ENCODE peak calls at places on chromosome 5, in seven cellular contexts. One of them, this sample, is unnamed.

GRCh38 chr5:1209896-1210776 is 8.7 kb downstream of the SLC6A19 start:
- DNase-seq in activated CD4-positive, CD25-positive, alpha-beta regulatory T cell treated with anti-CD3 and anti-CD28 coated beads, Interleukin-2, amount 50 U/mL, for 72 hours: no peak
- DNase-seq in HCT116: no peak
- DNase-seq in cardiac muscle cell: no peak
- DNase-seq in ureter: no peak
- DNase-seq in activated CD4-positive, alpha-beta T cell treated with anti-CD3 and anti-CD28 coated beads, Interleukin-2, amount 10 ng/mL, durations not matched to agents 7 days and 5 days: no peak
- DNase-seq in CD8-positive, alpha-beta memory T cell: no peak
- DNase-seq in this sample: no peak

GRCh38 chr5:128528126-128528525 is 9.9 kb downstream of the FBN2 start:
- DNase-seq in CD8-positive, alpha-beta memory T cell: no peak
- DNase-seq in ureter: no peak
- DNase-seq in activated CD4-positive, CD25-positive, alpha-beta regulatory T cell treated with anti-CD3 and anti-CD28 coated beads, Interleukin-2, amount 50 U/mL, for 72 hours: no peak
- DNase-seq in activated CD4-positive, alpha-beta T cell treated with anti-CD3 and anti-CD28 coated beads, Interleukin-2, amount 10 ng/mL, durations not matched to agents 7 days and 5 days: no peak
- DNase-seq in HCT116: no peak
- DNase-seq in cardiac muscle cell: no peak
- DNase-seq in this sample: no peak

GRCh38 chr5:147617711-147618110 is 107.8 kb upstream of the DPYSL3 start:
- DNase-seq in cardiac muscle cell: no peak
- DNase-seq in activated CD4-positive, alpha-beta T cell treated with anti-CD3 and anti-CD28 coated beads, Interleukin-2, amount 10 ng/mL, durations not matched to agents 7 days and 5 days: no peak
- DNase-seq in activated CD4-positive, CD25-positive, alpha-beta regulatory T cell treated with anti-CD3 and anti-CD28 coated beads, Interleukin-2, amount 50 U/mL, for 72 hours: no peak
- DNase-seq in CD8-positive, alpha-beta memory T cell: no peak
- DNase-seq in HCT116: no peak
- DNase-seq in ureter: no peak
- DNase-seq in this sample: no peak

GRCh38 chr5:149651686-149652085 is 70.4 kb downstream of the ARHGEF37 start:
- DNase-seq in activated CD4-positive, CD25-positive, alpha-beta regulatory T cell treated with anti-CD3 and anti-CD28 coated beads, Interleukin-2, amount 50 U/mL, for 72 hours: no peak
- DNase-seq in ureter: no peak
- DNase-seq in CD8-positive, alpha-beta memory T cell: no peak
- DNase-seq in cardiac muscle cell: no peak
- DNase-seq in activated CD4-positive, alpha-beta T cell treated with anti-CD3 and anti-CD28 coated beads, Interleukin-2, amount 10 ng/mL, durations not matched to agents 7 days and 5 days: peak
- DNase-seq in HCT116: no peak
- DNase-seq in this sample: no peak

GRCh38 chr5:143312822-143313221 is 90.7 kb downstream of the NR3C1 start:
- DNase-seq in activated CD4-positive, CD25-positive, alpha-beta regulatory T cell treated with anti-CD3 and anti-CD28 coated beads, Interleukin-2, amount 50 U/mL, for 72 hours: no peak
- DNase-seq in HCT116: no peak
- DNase-seq in cardiac muscle cell: no peak
- DNase-seq in CD8-positive, alpha-beta memory T cell: no peak
- DNase-seq in activated CD4-positive, alpha-beta T cell treated with anti-CD3 and anti-CD28 coated beads, Interleukin-2, amount 10 ng/mL, durations not matched to agents 7 days and 5 days: no peak
- DNase-seq in ureter: no peak
- DNase-seq in this sample: no peak

GRCh38 chr5:92378961-92379611 is 996.0 kb upstream of the ARRDC3 start:
- DNase-seq in ureter: no peak
- DNase-seq in cardiac muscle cell: peak
- DNase-seq in activated CD4-positive, alpha-beta T cell treated with anti-CD3 and anti-CD28 coated beads, Interleukin-2, amount 10 ng/mL, durations not matched to agents 7 days and 5 days: no peak
- DNase-seq in HCT116: no peak
- DNase-seq in CD8-positive, alpha-beta memory T cell: no peak
- DNase-seq in activated CD4-positive, CD25-positive, alpha-beta regulatory T cell treated with anti-CD3 and anti-CD28 coated beads, Interleukin-2, amount 50 U/mL, for 72 hours: no peak
- DNase-seq in this sample: no peak

GRCh38 chr5:89081360-89081759 is 198.4 kb upstream of the MEF2C start:
- DNase-seq in HCT116: no peak
- DNase-seq in activated CD4-positive, CD25-positive, alpha-beta regulatory T cell treated with anti-CD3 and anti-CD28 coated beads, Interleukin-2, amount 50 U/mL, for 72 hours: no peak
- DNase-seq in CD8-positive, alpha-beta memory T cell: no peak
- DNase-seq in activated CD4-positive, alpha-beta T cell treated with anti-CD3 and anti-CD28 coated beads, Interleukin-2, amount 10 ng/mL, durations not matched to agents 7 days and 5 days: no peak
- DNase-seq in cardiac muscle cell: no peak
- DNase-seq in ureter: no peak
- DNase-seq in this sample: no peak

GRCh38 chr5:143247134-143247815 is 156.2 kb downstream of the NR3C1 start:
- DNase-seq in CD8-positive, alpha-beta memory T cell: no peak
- DNase-seq in cardiac muscle cell: no peak
- DNase-seq in HCT116: no peak
- DNase-seq in ureter: no peak
- DNase-seq in activated CD4-positive, alpha-beta T cell treated with anti-CD3 and anti-CD28 coated beads, Interleukin-2, amount 10 ng/mL, durations not matched to agents 7 days and 5 days: no peak
- DNase-seq in activated CD4-positive, CD25-positive, alpha-beta regulatory T cell treated with anti-CD3 and anti-CD28 coated beads, Interleukin-2, amount 50 U/mL, for 72 hours: no peak
- DNase-seq in this sample: no peak

GRCh38 chr5:132293066-132293991 is 865 bp upstream of the SLC22A4 start:
- DNase-seq in activated CD4-positive, CD25-positive, alpha-beta regulatory T cell treated with anti-CD3 and anti-CD28 coated beads, Interleukin-2, amount 50 U/mL, for 72 hours: peak
- DNase-seq in HCT116: peak
- DNase-seq in cardiac muscle cell: peak
- DNase-seq in CD8-positive, alpha-beta memory T cell: peak
- DNase-seq in activated CD4-positive, alpha-beta T cell treated with anti-CD3 and anti-CD28 coated beads, Interleukin-2, amount 10 ng/mL, durations not matched to agents 7 days and 5 days: peak
- DNase-seq in ureter: peak
- DNase-seq in this sample: peak

GRCh38 chr5:56569051-56569450 is 246.3 kb upstream of the MAP3K1 start:
- DNase-seq in activated CD4-positive, alpha-beta T cell treated with anti-CD3 and anti-CD28 coated beads, Interleukin-2, amount 10 ng/mL, durations not matched to agents 7 days and 5 days: no peak
- DNase-seq in CD8-positive, alpha-beta memory T cell: no peak
- DNase-seq in ureter: no peak
- DNase-seq in cardiac muscle cell: peak
- DNase-seq in HCT116: no peak
- DNase-seq in activated CD4-positive, CD25-positive, alpha-beta regulatory T cell treated with anti-CD3 and anti-CD28 coated beads, Interleukin-2, amount 50 U/mL, for 72 hours: no peak
- DNase-seq in this sample: no peak

GRCh38 chr5:169064093-169064492 is 236.8 kb downstream of the SLIT3 start:
- DNase-seq in activated CD4-positive, alpha-beta T cell treated with anti-CD3 and anti-CD28 coated beads, Interleukin-2, amount 10 ng/mL, durations not matched to agents 7 days and 5 days: no peak
- DNase-seq in cardiac muscle cell: peak
- DNase-seq in activated CD4-positive, CD25-positive, alpha-beta regulatory T cell treated with anti-CD3 and anti-CD28 coated beads, Interleukin-2, amount 50 U/mL, for 72 hours: no peak
- DNase-seq in HCT116: no peak
- DNase-seq in ureter: peak
- DNase-seq in CD8-positive, alpha-beta memory T cell: no peak
- DNase-seq in this sample: no peak

GRCh38 chr5:141816598-141817399 is 61.4 kb downstream of the PCDH1 start:
- DNase-seq in CD8-positive, alpha-beta memory T cell: no peak
- DNase-seq in cardiac muscle cell: peak
- DNase-seq in HCT116: no peak
- DNase-seq in activated CD4-positive, CD25-positive, alpha-beta regulatory T cell treated with anti-CD3 and anti-CD28 coated beads, Interleukin-2, amount 50 U/mL, for 72 hours: no peak
- DNase-seq in ureter: no peak
- DNase-seq in activated CD4-positive, alpha-beta T cell treated with anti-CD3 and anti-CD28 coated beads, Interleukin-2, amount 10 ng/mL, durations not matched to agents 7 days and 5 days: no peak
- DNase-seq in this sample: no peak

GRCh38 chr5:2175041-2175440 is 292.3 kb upstream of the IRX4 start:
- DNase-seq in CD8-positive, alpha-beta memory T cell: no peak
- DNase-seq in activated CD4-positive, CD25-positive, alpha-beta regulatory T cell treated with anti-CD3 and anti-CD28 coated beads, Interleukin-2, amount 50 U/mL, for 72 hours: no peak
- DNase-seq in activated CD4-positive, alpha-beta T cell treated with anti-CD3 and anti-CD28 coated beads, Interleukin-2, amount 10 ng/mL, durations not matched to agents 7 days and 5 days: no peak
- DNase-seq in ureter: no peak
- DNase-seq in HCT116: no peak
- DNase-seq in cardiac muscle cell: no peak
- DNase-seq in this sample: no peak

GRCh38 chr5:139228201-139228796 is 30.1 kb upstream of the SIL1 start:
- DNase-seq in cardiac muscle cell: no peak
- DNase-seq in HCT116: no peak
- DNase-seq in CD8-positive, alpha-beta memory T cell: no peak
- DNase-seq in activated CD4-positive, alpha-beta T cell treated with anti-CD3 and anti-CD28 coated beads, Interleukin-2, amount 10 ng/mL, durations not matched to agents 7 days and 5 days: no peak
- DNase-seq in ureter: no peak
- DNase-seq in activated CD4-positive, CD25-positive, alpha-beta regulatory T cell treated with anti-CD3 and anti-CD28 coated beads, Interleukin-2, amount 50 U/mL, for 72 hours: no peak
- DNase-seq in this sample: no peak

GRCh38 chr5:67160985-67161384 is 35.6 kb downstream of the CD180 start:
- DNase-seq in activated CD4-positive, alpha-beta T cell treated with anti-CD3 and anti-CD28 coated beads, Interleukin-2, amount 10 ng/mL, durations not matched to agents 7 days and 5 days: peak
- DNase-seq in CD8-positive, alpha-beta memory T cell: no peak
- DNase-seq in HCT116: no peak
- DNase-seq in ureter: peak
- DNase-seq in activated CD4-positive, CD25-positive, alpha-beta regulatory T cell treated with anti-CD3 and anti-CD28 coated beads, Interleukin-2, amount 50 U/mL, for 72 hours: no peak
- DNase-seq in cardiac muscle cell: peak
- DNase-seq in this sample: peak

This sample was measured in T-helper 9 cell.